ENCODE peak calls at places on chromosomes 1 and 21, in six cellular contexts. Q is effector memory CD8-positive, alpha-beta T cell; S is osteoblast; K is astrocyte of the spinal cord; I is OCI-LY7; E is NT2/D1. W is an unnamed sample.

GRCh38 chr1:234915923-234916675 is 212.5 kb downstream of the TOMM20 start:
- DNase-seq in K (no peak), S (no peak), Q (no peak), E (no peak), I (peak; percentile 57), W (no peak)

GRCh38 chr1:201850053-201850397 is 21.1 kb downstream of the IPO9 start:
- DNase-seq in K (peak; percentile 86), S (no peak), I (no peak), E (peak; percentile 9), Q (no peak), W (peak; percentile 92)

GRCh38 chr1:12314328-12314903 is 84.6 kb downstream of the VPS13D start:
- DNase-seq in I (peak; percentile 23), E (no peak), K (peak; percentile 54), S (no peak), Q (no peak), W (peak; percentile 48)

GRCh38 chr1:12625276-12625675 is 7.3 kb upstream of the DHRS3 start:
- DNase-seq in S (no peak), E (no peak), Q (no peak), K (no peak), I (no peak), W (no peak)

GRCh38 chr1:85201340-85202091 is 700 bp upstream of the SYDE2 start:
- DNase-seq in K (peak; percentile 65), S (peak; percentile 96), Q (peak; percentile 63), E (peak; percentile 84), I (peak; percentile 4), W (peak; percentile 64)

GRCh38 chr1:197268012-197268411 is at the start of gene CRB1:
- DNase-seq in E (no peak), Q (no peak), I (peak; percentile 2), S (no peak), K (no peak), W (no peak)

GRCh38 chr21:45539796-45540600 is 2.2 kb downstream of the SLC19A1 start:
- DNase-seq in S (peak; percentile 89), Q (no peak), K (no peak), I (no peak), E (no peak), W (no peak)

GRCh38 chr1:180973360-180973759 is 49.3 kb downstream of the STX6 start:
- DNase-seq in S (no peak), Q (no peak), K (no peak), I (no peak), E (no peak), W (no peak)

GRCh38 chr1:113223546-113223945 is 150.5 kb downstream of the LRIG2 start:
- DNase-seq in E (no peak), I (no peak), K (no peak), Q (no peak), S (no peak), W (no peak)

GRCh38 chr1:1671365-1672119 is 12.7 kb upstream of the CDK11B start:
- DNase-seq in S (peak; percentile 50), E (no peak), K (no peak), Q (no peak), I (no peak), W (no peak)

GRCh38 chr21:44800971-44801467 is 601 bp downstream of the UBE2G2 start:
- DNase-seq in E (no peak), I (peak; percentile 68), S (peak; percentile 76), Q (no peak), K (peak; percentile 32), W (peak; percentile 51)

GRCh38 chr1:176560681-176561080 is 97.7 kb downstream of the PAPPA2 start:
- DNase-seq in I (no peak), S (no peak), Q (no peak), E (no peak), K (peak; percentile 12), W (no peak)

GRCh38 chr1:227437495-227438008 is 119.3 kb upstream of the CDC42BPA start:
- DNase-seq in I (peak; percentile 3), E (peak; percentile 23), Q (no peak), S (peak; percentile 91), K (peak; percentile 68), W (peak; percentile 85)

GRCh38 chr1:119546641-119547040 is 39.6 kb downstream of the HSD3B1 start:
- DNase-seq in E (no peak), I (no peak), Q (no peak), K (no peak), S (no peak), W (no peak)

GRCh38 chr1:1599030-1599916 is 662 bp downstream of the FNDC10 start:
- DNase-seq in K (no peak), I (peak; percentile 35), E (no peak), Q (peak; percentile 35), S (peak; percentile 98), W (peak; percentile 47)

GRCh38 chr1:147292635-147293251 is 50.3 kb downstream of the CHD1L start:
- DNase-seq in K (peak; percentile 92), I (no peak), E (no peak), S (peak; percentile 83), Q (no peak), W (peak; percentile 18)

GRCh38 chr1:8858112-8858668 is 20.3 kb downstream of the ENO1 start:
- DNase-seq in Q (no peak), K (peak; percentile 86), S (peak; percentile 89), I (no peak), E (no peak), W (peak; percentile 97)

GRCh38 chr1:9057851-9058250 is 11.6 kb downstream of the SLC2A5 start:
- DNase-seq in I (no peak), E (no peak), K (no peak), S (no peak), Q (no peak), W (no peak)

GRCh38 chr1:41803656-41804055 is 115.1 kb downstream of the HIVEP3 start:
- DNase-seq in E (no peak), I (no peak), S (no peak), Q (no peak), K (no peak), W (no peak)

GRCh38 chr1:169970114-169970513 is 76.4 kb upstream of the SCYL3 start:
- DNase-seq in K (no peak), I (no peak), Q (no peak), S (no peak), E (no peak), W (no peak)

GRCh38 chr1:228781161-228781771 is 46.0 kb downstream of the RHOU start:
- DNase-seq in K (peak; percentile 23), E (no peak), Q (no peak), S (no peak), I (no peak), W (no peak)

GRCh38 chr1:60213253-60213652 is 139.7 kb upstream of the C1orf87 start:
- DNase-seq in E (no peak), S (no peak), Q (no peak), I (no peak), K (no peak), W (no peak)

GRCh38 chr1:207393610-207394009 is 60.5 kb upstream of the CR2 start:
- DNase-seq in K (peak; percentile 87), I (no peak), Q (no peak), S (no peak), E (no peak), W (peak; percentile 90)

GRCh38 chr21:35982717-35983116 is 77.6 kb downstream of the SETD4 start:
- DNase-seq in Q (no peak), E (no peak), K (no peak), S (no peak), I (no peak), W (no peak)

GRCh38 chr1:55402676-55403464 is 187.7 kb upstream of the USP24 start:
- DNase-seq in E (peak; percentile 66), S (no peak), K (peak; percentile 53), Q (no peak), I (no peak), W (no peak)

GRCh38 chr1:186207401-186208085 is 167.5 kb downstream of the TPR start:
- DNase-seq in Q (no peak), I (no peak), S (no peak), K (no peak), E (no peak), W (no peak)

GRCh38 chr1:180521474-180522203 is 19.3 kb upstream of the ACBD6 start:
- DNase-seq in K (no peak), I (no peak), S (no peak), E (no peak), Q (no peak), W (no peak)

GRCh38 chr1:90850181-90850924 is 133.3 kb upstream of the BARHL2 start:
- DNase-seq in I (no peak), E (no peak), K (no peak), Q (no peak), S (peak; percentile 73), W (peak; percentile 17)

GRCh38 chr1:21909787-21910503 is 27.2 kb downstream of the HSPG2 start:
- DNase-seq in E (peak; percentile 58), I (no peak), K (peak; percentile 59), Q (no peak), S (peak; percentile 88), W (peak; percentile 98)

GRCh38 chr21:35382696-35383095 is 333.6 kb upstream of the RUNX1 start:
- DNase-seq in E (no peak), I (no peak), K (peak; percentile 50), S (no peak), Q (no peak), W (no peak)

GRCh38 chr1:89873757-89874156 is 52.9 kb downstream of the LRRC8D start:
- DNase-seq in E (no peak), Q (no peak), K (peak; percentile 71), S (peak; percentile 31), I (no peak), W (peak; percentile 87)

GRCh38 chr1:63051886-63052285 is 268.0 kb downstream of the ATG4C start:
- DNase-seq in I (no peak), E (no peak), S (no peak), Q (no peak), K (no peak), W (no peak)

GRCh38 chr21:23968722-23969647 is 1638.3 kb downstream of the MRPL39 start:
- DNase-seq in I (peak; percentile 8), K (peak; percentile 14), E (peak; percentile 75), Q (peak; percentile 60), S (no peak), W (peak; percentile 3)

GRCh38 chr1:91672601-91673161 is 172.0 kb downstream of the CDC7 start:
- DNase-seq in Q (no peak), E (no peak), S (peak; percentile 47), K (no peak), I (no peak), W (peak; percentile 44)

GRCh38 chr1:232923739-232924386 is 26.5 kb upstream of the NTPCR start:
- DNase-seq in Q (peak; percentile 30), K (peak; percentile 51), I (peak; percentile 7), S (no peak), E (no peak), W (no peak)

GRCh38 chr1:7550261-7550850 is 220.7 kb upstream of the VAMP3 start:
- DNase-seq in Q (no peak), E (no peak), S (no peak), K (no peak), I (no peak), W (no peak)

GRCh38 chr1:59025201-59025600 is 241.4 kb upstream of the JUN start:
- DNase-seq in K (peak; percentile 76), I (no peak), Q (no peak), S (peak; percentile 34), E (no peak), W (peak; percentile 63)

GRCh38 chr1:29450591-29450990 is 214.3 kb downstream of the PTPRU start:
- DNase-seq in Q (no peak), I (no peak), K (no peak), S (peak; percentile 80), E (no peak), W (no peak)

GRCh38 chr1:67097305-67097704 is 37.5 kb downstream of the C1orf141 start:
- DNase-seq in E (peak; percentile 77), S (no peak), I (no peak), Q (no peak), K (no peak), W (no peak)

GRCh38 chr1:88888755-88889154 is 2.6 kb downstream of the GTF2B start:
- DNase-seq in Q (no peak), S (no peak), E (no peak), I (no peak), K (no peak), W (no peak)